ENCODE peak calls at places on chromosomes 6 and 20, in five cellular contexts. M is WERI-Rb-1; W is colonic mucosa; C is CD8-positive, alpha-beta memory T cell; Z is prostate gland. E is an unnamed sample. For H3K36me3 and H3K27me3, the result is how much of the 10 kb centered on the place peaks cover.

GRCh38 chr6:85078071-85078470 is 313.7 kb upstream of the TBX18 start:
- DNase-seq in M (no peak), W (no peak), C (no peak), Z (no peak), E (no peak)

GRCh38 chr6:14211596-14211961 is 94.0 kb downstream of the CD83 start:
- DNase-seq in M (peak), W (peak), C (peak), Z (peak), E (peak)

GRCh38 chr6:39444479-39445019 is 122.0 kb upstream of the KCNK16 start:
- DNase-seq in M (no peak), W (no peak), C (no peak), Z (no peak), E (peak)

GRCh38 chr6:106972500-106972899 is 2.0 kb downstream of the CD24 start:
- DNase-seq in M (no peak), W (peak), C (no peak), Z (no peak), E (peak)

GRCh38 chr6:21593927-21594421 is 423 bp downstream of the SOX4 start:
- DNase-seq in M (peak), W (peak), C (no peak), Z (peak), E (peak)

GRCh38 chr6:90483956-90484355 is 102.9 kb downstream of the MAP3K7 start:
- DNase-seq in M (no peak), W (no peak), C (no peak), Z (no peak), E (no peak)

GRCh38 chr6:47292944-47293343 is 16.8 kb downstream of the TNFRSF21 start:
- DNase-seq in M (no peak), W (no peak), C (no peak), Z (no peak), E (no peak)

GRCh38 chr6:119249319-119249718 is 100.2 kb downstream of the MAN1A1 start:
- DNase-seq in M (no peak), W (no peak), C (no peak), Z (no peak), E (no peak)

GRCh38 chr6:101918476-101918875 is 525.0 kb downstream of the GRIK2 start:
- DNase-seq in M (no peak), W (no peak), C (no peak), Z (no peak), E (no peak)

GRCh38 chr6:27188206-27188884 is 59.2 kb upstream of the PRSS16 start:
- DNase-seq in M (peak), W (peak), C (no peak), Z (peak), E (peak)

GRCh38 chr20:9660236-9660868 is 146.0 kb downstream of the LAMP5 start:
- DNase-seq in M (no peak), W (no peak), C (no peak), Z (no peak), E (peak)

GRCh38 chr6:168188974-168189678 is 110.1 kb upstream of the FRMD1 start:
- DNase-seq in M (no peak), W (no peak), C (no peak), Z (no peak), E (peak)

GRCh38 chr6:106908386-106908840 is 66.1 kb downstream of the CD24 start:
- DNase-seq in M (no peak), W (no peak), C (no peak), Z (no peak), E (no peak)

GRCh38 chr6:140571139-140571538 is 1196.7 kb upstream of the CITED2 start:
- DNase-seq in M (no peak), W (no peak), C (no peak), Z (no peak), E (no peak)

GRCh38 chr6:144311361-144311760 is 26.2 kb downstream of the UTRN start:
- DNase-seq in M (no peak), W (no peak), C (no peak), Z (no peak), E (no peak)

GRCh38 chr6:144315981-144316865 is 31.1 kb downstream of the UTRN start:
- DNase-seq in M (no peak), W (no peak), C (no peak), Z (no peak), E (no peak)

GRCh38 chr6:144315226-144315980 is 30.3 kb downstream of the UTRN start:
- DNase-seq in M (no peak), W (no peak), C (no peak), Z (no peak), E (no peak)

GRCh38 chr6:144314562-144314961 is 29.4 kb downstream of the UTRN start:
- DNase-seq in M (no peak), W (no peak), C (no peak), Z (no peak), E (no peak)

DNA sequence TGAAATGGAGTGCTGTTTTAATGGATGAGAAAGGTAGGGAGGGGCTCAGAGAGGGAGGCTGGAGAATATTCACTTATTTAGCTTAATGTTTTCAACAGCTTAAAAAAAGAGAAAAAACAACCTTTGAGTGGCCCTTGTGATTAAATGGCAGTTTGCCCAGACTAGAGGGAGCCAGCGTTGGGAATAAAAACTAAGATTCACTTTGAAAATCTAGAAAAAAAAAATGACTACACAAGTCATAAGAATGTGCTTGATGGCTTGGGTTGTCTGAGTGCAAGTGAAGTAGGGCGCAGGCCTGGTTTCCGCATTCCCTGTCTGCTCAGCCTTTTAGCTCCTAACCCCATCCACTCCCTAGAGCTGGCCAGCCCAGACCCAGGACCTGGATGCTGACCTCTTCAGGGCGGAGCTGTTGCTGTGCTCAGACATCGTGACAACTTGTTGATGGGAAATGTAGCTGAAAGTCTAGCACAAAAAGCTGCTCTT is 28.9 kb downstream of the UTRN start:
- DNase-seq in M (no peak), W (no peak), C (no peak), Z (no peak), E (no peak)
- H3K4me3 ChIP-seq in M (no peak), W (no peak), C (no peak), Z (no peak), E (no peak)

GRCh38 chr20:34534391-34535165 is 18.4 kb downstream of the DYNLRB1 start:
- DNase-seq in M (no peak), W (no peak), C (no peak), Z (no peak), E (no peak)
- H3K36me3 ChIP-seq in M (half or more), W (under half), C (under half), Z (under half), E (under half)

GRCh38 chr20:59146801-59147118 is 16.9 kb upstream of the ZNF831 start:
- DNase-seq in M (no peak), W (no peak), C (no peak), Z (no peak), E (no peak)

GRCh38 chr20:59147197-59147596 is 16.4 kb upstream of the ZNF831 start:
- DNase-seq in M (no peak), W (no peak), C (no peak), Z (no peak), E (no peak)

GRCh38 chr20:59149678-59150504 is 13.7 kb upstream of the ZNF831 start:
- DNase-seq in M (no peak), W (no peak), C (peak), Z (no peak), E (no peak)

GRCh38 chr20:59150821-59151251 is 12.8 kb upstream of the ZNF831 start:
- DNase-seq in M (no peak), W (no peak), C (no peak), Z (no peak), E (no peak)

GRCh38 chr20:59148713-59149493 is 14.7 kb upstream of the ZNF831 start:
- DNase-seq in M (no peak), W (no peak), C (peak), Z (no peak), E (no peak)
- H3K27me3 ChIP-seq in M (under half), W (under half), C (under half), Z (under half), E (under half)

DNA sequence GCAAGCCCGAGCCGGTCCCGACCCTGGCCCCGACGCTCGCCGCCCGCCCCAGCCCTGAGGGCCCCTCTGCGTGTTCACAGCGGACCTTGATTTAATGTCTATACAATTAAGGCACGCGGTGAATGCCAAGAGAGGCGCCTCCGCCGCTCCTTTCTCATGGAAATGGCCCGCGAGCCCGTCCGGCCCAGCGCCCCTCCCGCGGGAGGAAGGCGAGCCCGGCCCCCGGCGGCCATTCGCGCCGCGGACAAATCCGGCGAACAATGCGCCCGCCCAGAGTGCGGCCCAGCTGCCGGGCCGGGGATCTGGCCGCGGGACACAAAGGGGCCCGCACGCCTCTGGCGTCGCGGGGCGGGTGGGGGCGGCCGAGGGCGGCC is 37.5 kb downstream of the YTHDF1 start:
- DNase-seq in M (no peak), W (no peak), C (no peak), Z (no peak), E (peak)
- H3K4me3 ChIP-seq in M (peak), W (no peak), C (no peak), Z (peak), E (peak)

GRCh38 chr20:48603116-48603818 is 224.5 kb downstream of the PREX1 start:
- DNase-seq in M (peak), W (no peak), C (no peak), Z (no peak), E (no peak)

GRCh38 chr20:48603819-48604405 is 223.9 kb downstream of the PREX1 start:
- DNase-seq in M (peak), W (no peak), C (peak), Z (no peak), E (no peak)

GRCh38 chr20:48599748-48600469 is 227.9 kb downstream of the PREX1 start:
- DNase-seq in M (no peak), W (no peak), C (no peak), Z (no peak), E (no peak)

GRCh38 chr20:48600470-48600945 is 227.3 kb downstream of the PREX1 start:
- DNase-seq in M (no peak), W (no peak), C (peak), Z (no peak), E (no peak)

GRCh38 chr20:48601798-48602197 is 226.0 kb downstream of the PREX1 start:
- DNase-seq in M (no peak), W (no peak), C (peak), Z (no peak), E (no peak)
- H3K36me3 ChIP-seq in M (under half), W (under half), C (under half), Z (under half), E (under half)

E was measured in H7.